ENCODE peak calls at places on chromosome 11, in five cellular contexts. K is cardiac fibroblast, Q is fibroblast of the aortic adventitia, C is fibroblast of mammary gland, E is colonic mucosa. W is an unnamed sample.

GRCh38 chr11:31487848-31488247 is 21.6 kb downstream of the IMMP1L start:
- DNase-seq in K (peak), Q (peak), C (peak), E (no peak), W (peak)

GRCh38 chr11:122642971-122643370 is 12.6 kb upstream of the UBASH3B start:
- DNase-seq in K (no peak), Q (no peak), C (no peak), E (no peak), W (no peak)

GRCh38 chr11:68142028-68142412 is 20.8 kb upstream of the CHKA start:
- DNase-seq in K (no peak), Q (no peak), C (no peak), E (no peak), W (no peak)

GRCh38 chr11:59000007-59000406 is 60.7 kb downstream of the GLYATL1 start:
- DNase-seq in K (no peak), Q (no peak), C (no peak), E (no peak), W (no peak)

GRCh38 chr11:77407613-77408012 is 66.3 kb downstream of the PAK1 start:
- DNase-seq in K (peak), Q (peak), C (peak), E (peak), W (peak)

GRCh38 chr11:106480581-106481185 is 403.2 kb downstream of the AASDHPPT start:
- DNase-seq in K (peak), Q (peak), C (peak), E (no peak), W (no peak)

GRCh38 chr11:32479291-32479690 is 44.0 kb upstream of the WT1 start:
- DNase-seq in K (no peak), Q (no peak), C (no peak), E (no peak), W (no peak)

GRCh38 chr11:11171854-11172253 is 181.2 kb downstream of the CSNK2A3 start:
- DNase-seq in K (no peak), Q (no peak), C (no peak), E (no peak), W (no peak)

GRCh38 chr11:120146413-120147093 is 8.6 kb upstream of the TRIM29 start:
- DNase-seq in K (no peak), Q (no peak), C (no peak), E (no peak), W (no peak)

GRCh38 chr11:16412525-16413194 is 56.3 kb upstream of the SOX6 start:
- DNase-seq in K (no peak), Q (no peak), C (no peak), E (no peak), W (no peak)

GRCh38 chr11:87437844-87438223 is 400.1 kb downstream of the TMEM135 start:
- DNase-seq in K (no peak), Q (peak), C (peak), E (no peak), W (peak)

GRCh38 chr11:129530154-129530895 is 154.7 kb downstream of the BARX2 start:
- DNase-seq in K (no peak), Q (no peak), C (no peak), E (no peak), W (no peak)

GRCh38 chr11:11076879-11077278 is 219.0 kb upstream of the ZBED5 start:
- DNase-seq in K (no peak), Q (no peak), C (no peak), E (no peak), W (no peak)

GRCh38 chr11:34640050-34640971 is 19.4 kb downstream of the EHF start:
- DNase-seq in K (no peak), Q (no peak), C (no peak), E (peak), W (no peak)

GRCh38 chr11:70575396-70576060 is 177.2 kb downstream of the CTTN start:
- DNase-seq in K (no peak), Q (no peak), C (no peak), E (no peak), W (no peak)

GRCh38 chr11:74559110-74559933 is 33.1 kb upstream of the POLD3 start:
- DNase-seq in K (peak), Q (no peak), C (no peak), E (no peak), W (no peak)

GRCh38 chr11:72618801-72619200 is 55.4 kb downstream of the PDE2A start:
- DNase-seq in K (peak), Q (peak), C (peak), E (no peak), W (no peak)

GRCh38 chr11:29432719-29433325 is 584.0 kb downstream of the KCNA4 start:
- DNase-seq in K (peak), Q (peak), C (peak), E (no peak), W (no peak)

GRCh38 chr11:11427185-11427944 is 74.3 kb upstream of the CSNK2A3 start:
- DNase-seq in K (no peak), Q (no peak), C (no peak), E (no peak), W (no peak)

GRCh38 chr11:119742263-119742861 is 13.4 kb upstream of the NECTIN1 start:
- DNase-seq in K (peak), Q (peak), C (no peak), E (peak), W (no peak)

GRCh38 chr11:124868322-124869274 is 3.4 kb downstream of the ROBO3 start:
- DNase-seq in K (no peak), Q (no peak), C (no peak), E (no peak), W (no peak)

GRCh38 chr11:77506857-77507256 is 33.0 kb upstream of the PAK1 start:
- DNase-seq in K (no peak), Q (peak), C (no peak), E (peak), W (no peak)

GRCh38 chr11:130560000-130560852 is 111.8 kb downstream of the ADAMTS15 start:
- DNase-seq in K (peak), Q (no peak), C (no peak), E (peak), W (no peak)

GRCh38 chr11:65301491-65302329 is 13.0 kb upstream of the CDC42EP2 start:
- DNase-seq in K (peak), Q (no peak), C (no peak), E (no peak), W (no peak)

GRCh38 chr11:57599381-57599780 is 1.9 kb downstream of the SERPING1 start:
- DNase-seq in K (no peak), Q (peak), C (peak), E (no peak), W (no peak)
- H3K4me3 ChIP-seq in K (peak), Q (peak), C (peak), E (no peak), W (no peak)

DNA sequence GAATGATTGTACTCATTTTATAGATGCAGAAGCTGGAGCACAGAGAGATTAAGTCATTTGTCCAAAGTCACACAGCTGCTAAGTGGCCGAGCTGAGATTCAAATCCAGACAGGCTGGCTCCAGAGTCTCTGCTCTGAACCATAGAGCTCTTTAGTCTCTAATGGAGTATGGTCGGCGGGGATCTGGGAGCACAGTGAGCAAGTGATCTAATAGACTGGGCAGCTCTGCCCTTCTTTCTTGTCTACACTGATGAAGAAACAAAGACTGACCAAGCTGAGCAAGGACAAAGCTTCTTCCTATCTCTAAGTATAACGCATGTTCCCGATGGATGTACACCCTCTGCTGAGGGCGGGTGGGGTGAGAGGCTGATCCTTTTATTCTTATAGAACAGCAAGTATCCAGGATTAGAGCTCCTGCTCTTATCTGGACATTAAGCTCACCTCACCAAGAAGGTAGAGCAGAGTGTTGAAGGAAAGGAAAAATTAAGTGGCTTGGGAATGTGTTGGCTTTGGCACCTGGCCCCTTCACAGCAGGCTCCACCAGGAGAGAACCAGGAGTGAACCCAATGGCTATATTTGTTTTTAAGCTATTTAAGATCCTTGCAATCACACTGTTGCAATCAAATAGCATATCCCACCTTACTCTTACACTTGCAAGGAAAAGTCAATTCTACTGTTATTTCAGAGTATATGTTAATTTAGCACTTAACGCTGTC is 68.7 kb downstream of the ETS1 start:
- DNase-seq in K (peak), Q (no peak), C (peak), E (no peak), W (no peak)
- H3K4me3 ChIP-seq in K (peak), Q (peak), C (peak), E (peak), W (no peak)

DNA sequence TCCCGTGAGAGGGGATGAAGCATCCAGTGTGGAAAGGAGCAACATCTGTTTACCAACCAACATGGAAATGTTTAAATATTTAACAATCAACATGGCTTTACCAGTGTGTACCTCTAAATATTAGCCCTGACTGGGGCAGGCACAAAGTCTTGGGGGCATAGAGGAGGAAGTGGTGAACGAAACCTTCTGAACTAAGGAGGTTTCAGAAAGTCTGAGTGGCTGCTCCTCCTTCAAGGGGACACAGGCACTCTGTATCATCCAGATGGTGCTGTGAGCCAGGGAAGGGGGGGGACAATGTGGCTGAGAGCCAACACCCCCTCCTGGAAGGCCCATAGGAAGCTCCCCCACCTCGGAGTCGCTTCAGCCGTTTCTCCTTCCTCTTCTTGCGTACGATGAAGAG is 107.6 kb downstream of the CEP164 start:
- DNase-seq in K (no peak), Q (no peak), C (no peak), E (no peak), W (no peak)
- H3K4me3 ChIP-seq in K (no peak), Q (no peak), C (no peak), E (no peak), W (no peak)

DNA sequence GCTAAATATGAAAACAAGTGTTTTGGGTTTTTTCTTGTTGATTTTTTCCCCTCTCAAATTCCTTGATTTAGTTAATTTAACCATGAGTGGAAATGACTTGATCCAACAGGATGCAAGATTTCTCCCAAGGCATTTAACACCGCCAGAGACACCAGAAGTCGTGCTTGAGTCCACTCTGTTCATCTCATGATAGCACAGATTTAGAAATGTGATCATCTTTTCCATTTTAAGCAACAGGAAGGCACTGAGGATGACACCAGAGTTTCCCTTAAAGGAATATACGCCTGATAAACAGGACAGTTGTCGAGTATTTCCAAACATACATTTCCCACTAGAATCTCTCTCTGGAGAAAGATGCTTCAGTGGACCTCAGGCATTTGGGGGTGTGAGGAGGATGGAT is 318.7 kb downstream of the CADM1 start:
- DNase-seq in K (no peak), Q (no peak), C (no peak), E (no peak), W (no peak)
- H3K4me3 ChIP-seq in K (no peak), Q (no peak), C (no peak), E (no peak), W (no peak)

GRCh38 chr11:17739945-17740338 is 5.4 kb downstream of the KCNC1 start:
- DNase-seq in K (no peak), Q (no peak), C (no peak), E (no peak), W (no peak)
- H3K4me3 ChIP-seq in K (no peak), Q (no peak), C (no peak), E (no peak), W (no peak)

DNA sequence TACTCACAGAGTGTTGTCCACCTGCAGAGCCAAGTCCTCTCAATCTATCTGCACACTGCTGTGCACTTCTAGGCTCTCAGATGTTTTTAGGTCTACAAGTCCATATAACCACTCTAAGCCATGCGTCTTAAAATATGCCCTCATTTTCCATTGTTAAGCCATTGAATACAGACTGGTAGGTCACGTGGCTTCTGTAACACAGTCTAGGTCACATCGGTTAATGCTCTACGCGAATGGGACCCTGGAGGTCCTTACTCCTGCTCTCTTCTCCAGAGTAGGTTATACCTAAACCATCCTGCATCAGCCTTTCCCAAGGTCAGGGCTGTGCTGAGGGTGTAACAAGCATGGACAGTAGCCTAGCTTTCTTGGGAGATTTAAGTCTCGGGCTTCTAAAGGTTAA is 819 bp downstream of the JAML start:
- DNase-seq in K (no peak), Q (no peak), C (no peak), E (no peak), W (no peak)
- H3K4me3 ChIP-seq in K (no peak), Q (no peak), C (no peak), E (peak), W (no peak)

GRCh38 chr11:66870131-66870530 is 13.3 kb downstream of the LRFN4 start:
- DNase-seq in K (no peak), Q (no peak), C (no peak), E (no peak), W (no peak)
- H3K4me3 ChIP-seq in K (no peak), Q (no peak), C (no peak), E (no peak), W (no peak)

GRCh38 chr11:63843042-63843441 is 4.1 kb downstream of the MARK2 start:
- DNase-seq in K (no peak), Q (peak), C (no peak), E (no peak), W (no peak)
- H3K4me3 ChIP-seq in K (no peak), Q (no peak), C (no peak), E (no peak), W (no peak)

GRCh38 chr11:102359372-102359771 is 12.4 kb downstream of the BIRC2 start:
- DNase-seq in K (no peak), Q (no peak), C (no peak), E (no peak), W (no peak)
- H3K4me3 ChIP-seq in K (no peak), Q (no peak), C (no peak), E (no peak), W (no peak)

GRCh38 chr11:8258289-8258688 is 5.4 kb downstream of the LMO1 start:
- DNase-seq in K (no peak), Q (no peak), C (no peak), E (no peak), W (no peak)
- H3K4me3 ChIP-seq in K (no peak), Q (no peak), C (no peak), E (no peak), W (no peak)